ENCODE peak calls at places on chromosomes 13 and 19, in five cellular contexts. E, N, M, R and V are unnamed samples.

GRCh38 chr13:78020861-78021260 is 102.2 kb upstream of the EDNRB start:
- DNase-seq in N (no peak), E (peak), R (no peak), M (no peak), V (no peak)

GRCh38 chr19:51691122-51692064 is 1.7 kb upstream of the SPACA6 start:
- DNase-seq in N (no peak), E (no peak), M (no peak), R (no peak), V (no peak)

GRCh38 chr13:74675185-74675584 is 541.0 kb upstream of the KLF12 start:
- DNase-seq in R (no peak), N (no peak), M (no peak), E (no peak), V (no peak)

GRCh38 chr19:42516771-42517170 is 11.5 kb downstream of the CEACAM1 start:
- DNase-seq in R (no peak), M (no peak), E (no peak), N (no peak), V (no peak)

GRCh38 chr13:51317262-51317661 is 22.2 kb upstream of the SERPINE3 start:
- DNase-seq in M (no peak), R (no peak), E (no peak), N (no peak), V (no peak)

GRCh38 chr13:33111414-33112110 is 95.3 kb downstream of the KL start:
- DNase-seq in R (no peak), E (no peak), M (no peak), N (no peak), V (no peak)

GRCh38 chr19:3443840-3444694 is 36.3 kb downstream of the SMIM24 start:
- DNase-seq in N (no peak), E (peak), R (no peak), M (no peak), V (no peak)

GRCh38 chr13:26476111-26476743 is 81.3 kb upstream of the WASF3 start:
- DNase-seq in R (no peak), M (no peak), E (peak), N (no peak), V (peak)

GRCh38 chr13:42574435-42575311 is 721 bp downstream of the TNFSF11 start:
- DNase-seq in R (no peak), E (no peak), N (peak), M (no peak), V (no peak)

GRCh38 chr19:40613669-40614594 is 12.8 kb downstream of the LTBP4 start:
- DNase-seq in N (peak), E (peak), R (peak), M (no peak), V (peak)

GRCh38 chr13:51269039-51269438 is 46.8 kb downstream of the FAM124A start:
- DNase-seq in N (no peak), E (no peak), R (no peak), M (no peak), V (no peak)

GRCh38 chr19:41588497-41589209 is 12.7 kb downstream of the CEACAM21 start:
- DNase-seq in N (peak), E (no peak), R (no peak), M (no peak), V (no peak)

GRCh38 chr19:16125738-16126495 is 14.2 kb downstream of the RAB8A start:
- DNase-seq in N (no peak), M (no peak), E (no peak), R (no peak), V (no peak)

GRCh38 chr19:49182848-49183375 is 25.3 kb downstream of the TRPM4 start:
- DNase-seq in M (no peak), N (no peak), E (no peak), R (no peak), V (no peak)

GRCh38 chr13:106507560-106508274 is 27.7 kb downstream of the EFNB2 start:
- DNase-seq in E (no peak), M (no peak), N (peak), R (no peak), V (no peak)

GRCh38 chr13:30355405-30355741 is 48.0 kb upstream of the KATNAL1 start:
- DNase-seq in R (no peak), M (no peak), N (no peak), E (peak), V (no peak)

GRCh38 chr19:37920591-37921450 is 13.8 kb downstream of the SIPA1L3 start:
- DNase-seq in E (no peak), R (no peak), N (no peak), M (no peak), V (no peak)

GRCh38 chr13:78323848-78324247 is 279.5 kb downstream of the POU4F1 start:
- DNase-seq in N (no peak), M (no peak), R (no peak), E (no peak), V (no peak)

GRCh38 chr13:75913925-75914324 is 277.8 kb downstream of the LMO7 start:
- DNase-seq in M (no peak), N (no peak), E (no peak), R (no peak), V (no peak)

GRCh38 chr19:52007436-52007804 is 591 bp downstream of the ZNF615 start:
- DNase-seq in M (no peak), N (peak), E (peak), R (no peak), V (no peak)

GRCh38 chr13:21948781-21949474 is 278.1 kb downstream of the FGF9 start:
- DNase-seq in N (no peak), M (no peak), R (no peak), E (no peak), V (no peak)